ENCODE peak calls at places on chromosomes 1 and 21, in five cellular contexts. V is mammary epithelial cell, P is fibroblast of pulmonary artery, K is WTC11, R is kidney epithelial cell. U is an unnamed sample.

GRCh38 chr21:33063907-33064622 is 5.9 kb upstream of the OLIG1 start:
- DNase-seq in V (no peak), P (no peak), K (peak; percentile 34), R (no peak), U (no peak)

GRCh38 chr1:21541835-21542234 is 32.6 kb downstream of the ALPL start:
- DNase-seq in V (no peak), P (peak; percentile 45), K (no peak), R (no peak), U (no peak)

GRCh38 chr21:43667191-43667904 is 8.0 kb downstream of the RRP1B start:
- DNase-seq in V (peak; percentile 68), P (peak; percentile 61), K (no peak), R (no peak), U (peak; percentile 81)

GRCh38 chr1:5830771-5831599 is 161.2 kb downstream of the NPHP4 start:
- DNase-seq in V (no peak), P (no peak), K (peak; percentile 93), R (no peak), U (no peak)

GRCh38 chr1:29156543-29157268 is 25.0 kb downstream of the SRSF4 start:
- DNase-seq in V (no peak), P (peak; percentile 89), K (no peak), R (no peak), U (no peak)

GRCh38 chr1:90713741-90714509 is 3.2 kb downstream of the BARHL2 start:
- DNase-seq in V (no peak), P (no peak), K (no peak), R (no peak), U (no peak)

GRCh38 chr1:222911866-222912265 is 97.0 kb downstream of the DISP1 start:
- DNase-seq in V (no peak), P (peak; percentile 44), K (no peak), R (no peak), U (no peak)

GRCh38 chr1:88618331-88618730 is 65.7 kb upstream of the PKN2 start:
- DNase-seq in V (no peak), P (no peak), K (no peak), R (no peak), U (no peak)

GRCh38 chr1:242890211-242890741 is 364.8 kb downstream of the CEP170 start:
- DNase-seq in V (peak; percentile 25), P (no peak), K (peak; percentile 85), R (no peak), U (peak; percentile 4)

GRCh38 chr1:56362994-56363770 is 216.2 kb downstream of the PLPP3 start:
- DNase-seq in V (no peak), P (no peak), K (no peak), R (no peak), U (no peak)

GRCh38 chr21:35144978-35145377 is 95.9 kb upstream of the RUNX1 start:
- DNase-seq in V (no peak), P (no peak), K (no peak), R (no peak), U (no peak)

GRCh38 chr1:162293293-162293692 is 83.4 kb downstream of the SPATA46 start:
- DNase-seq in V (no peak), P (no peak), K (no peak), R (no peak), U (no peak)

GRCh38 chr21:45147473-45148315 is 73.3 kb downstream of the ADARB1 start:
- DNase-seq in V (peak; percentile 41), P (no peak), K (no peak), R (no peak), U (peak; percentile 51)

GRCh38 chr1:42484382-42484781 is 21.3 kb downstream of the CCDC30 start:
- DNase-seq in V (peak; percentile 86), P (peak; percentile 77), K (no peak), R (peak; percentile 60), U (peak; percentile 95)

GRCh38 chr1:109776206-109776835 is 12.6 kb upstream of the EPS8L3 start:
- DNase-seq in V (no peak), P (no peak), K (peak; percentile 8), R (no peak), U (no peak)

GRCh38 chr1:245587435-245588105 is 432.8 kb downstream of the KIF26B start:
- DNase-seq in V (no peak), P (peak; percentile 14), K (no peak), R (no peak), U (no peak)

DNA sequence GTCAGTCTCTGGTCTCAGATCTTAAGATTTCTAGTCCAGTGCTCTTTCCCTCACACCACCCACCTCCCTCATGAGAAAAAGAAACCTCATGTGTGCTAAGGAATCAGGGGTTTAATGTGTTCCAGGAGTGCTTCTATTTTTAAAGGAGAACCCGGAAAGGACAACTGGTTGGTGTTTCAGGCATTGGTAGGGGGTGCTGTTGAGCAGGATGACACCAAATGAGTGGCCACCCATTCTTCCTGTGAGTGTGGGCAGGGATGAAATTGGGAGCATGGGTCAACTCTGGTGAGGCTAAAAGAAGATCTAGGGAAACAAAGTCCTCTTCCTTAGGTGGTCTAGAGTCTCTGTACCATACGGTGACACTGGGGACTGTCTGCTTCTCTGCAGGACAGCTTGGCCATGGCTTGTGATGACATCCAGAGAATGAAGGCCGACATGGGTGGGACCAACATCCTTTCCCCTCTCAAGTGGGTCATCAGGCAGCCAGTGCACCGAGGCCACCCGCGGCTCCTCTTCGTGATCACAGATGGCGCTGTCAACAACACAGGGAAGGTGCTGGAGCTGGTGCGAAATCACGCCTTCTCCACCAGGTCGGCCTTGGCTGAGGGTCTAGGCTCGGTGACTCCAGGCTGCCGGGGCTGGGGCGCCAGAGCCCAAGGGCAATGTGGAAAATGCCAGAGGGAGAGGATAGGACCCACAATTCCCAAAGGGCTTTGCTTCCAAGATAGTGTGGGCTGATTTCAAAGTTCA is 39.3 kb downstream of the VWA5B1 start:
- DNase-seq in V (no peak), P (no peak), K (peak; percentile 32), R (no peak), U (no peak)
- TF ChIP-seq CTCF in V (no peak), P (peak; percentile 18), K (no peak), R (no peak), U (no peak)

DNA sequence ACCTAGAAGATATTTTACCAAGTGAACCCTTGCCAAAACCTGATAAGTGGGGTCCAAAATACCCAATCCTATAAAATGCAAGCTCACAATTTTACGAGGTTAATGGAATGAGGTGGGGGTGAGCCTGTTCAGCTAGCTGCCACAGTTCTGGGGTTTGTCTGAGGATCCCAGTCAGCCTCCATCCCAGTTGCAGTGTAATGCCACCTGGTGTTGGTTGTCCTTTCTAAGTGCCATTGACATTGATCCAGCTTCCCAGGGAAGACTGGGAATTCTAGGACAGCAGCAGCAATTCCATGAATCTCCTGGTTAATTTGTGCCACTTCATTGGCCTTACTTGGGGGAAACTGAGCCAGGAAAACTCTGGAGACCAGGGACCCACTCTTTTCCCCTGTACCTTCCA is 298.3 kb downstream of the RWDD3 start:
- DNase-seq in V (no peak), P (no peak), K (peak; percentile 20), R (no peak), U (no peak)
- TF ChIP-seq CTCF in V (no peak), P (no peak), K (no peak), R (no peak), U (peak; percentile 33)

GRCh38 chr21:42164064-42164789 is 54.7 kb upstream of the ABCG1 start:
- DNase-seq in V (peak; percentile 20), P (peak; percentile 47), K (peak; percentile 57), R (no peak), U (peak; percentile 49)
- TF ChIP-seq CTCF in V (peak; percentile 50), P (peak; percentile 47), K (no peak), R (peak; percentile 35), U (peak; percentile 64)

DNA sequence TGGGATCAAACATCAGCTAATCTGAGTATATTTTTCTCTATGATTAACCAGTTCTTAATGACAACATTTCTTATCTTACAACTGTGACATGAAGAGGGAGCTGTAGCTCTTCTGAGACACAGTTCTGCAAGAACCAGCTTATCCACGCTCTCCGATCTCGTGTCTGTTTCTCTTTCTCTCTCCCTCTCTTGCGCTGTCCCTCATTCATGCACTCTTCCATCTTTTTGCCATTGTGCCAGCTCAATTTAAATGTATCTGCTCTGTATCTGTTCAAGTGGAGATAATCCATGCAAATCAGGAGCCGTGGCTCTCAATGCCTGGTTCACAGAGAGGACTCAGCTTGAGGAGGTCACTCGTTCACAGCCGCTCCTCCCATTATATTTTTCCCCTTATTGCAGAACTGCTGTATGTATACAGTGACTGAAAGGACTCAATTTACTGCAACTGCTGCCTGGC is 494.7 kb upstream of the ADGRL2 start:
- DNase-seq in V (peak; percentile 36), P (peak; percentile 73), K (no peak), R (peak; percentile 25), U (peak; percentile 67)
- TF ChIP-seq CTCF in V (no peak), P (peak; percentile 41), K (no peak), R (peak; percentile 41), U (peak; percentile 57)

DNA sequence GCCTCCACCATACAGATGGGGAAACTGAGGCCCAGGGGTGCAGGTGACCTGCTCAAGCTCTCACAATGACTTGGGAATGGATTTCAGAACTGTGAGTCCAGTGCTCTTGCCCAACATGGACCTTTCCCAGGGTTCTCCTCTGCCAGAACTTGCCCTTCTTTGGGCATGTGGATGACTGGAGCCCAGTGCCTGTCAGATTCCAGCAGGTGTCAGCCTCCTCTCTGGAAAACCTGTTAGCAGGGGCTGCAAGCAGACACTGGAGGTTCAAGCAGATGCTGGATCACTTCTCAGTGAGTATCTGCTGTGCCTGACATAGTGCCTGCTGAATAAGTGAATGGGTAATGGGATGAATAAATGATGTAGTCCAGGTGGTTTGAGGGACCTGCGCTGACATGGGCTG is 314.2 kb upstream of the POU3F1 start:
- DNase-seq in V (no peak), P (no peak), K (peak; percentile 35), R (no peak), U (no peak)
- TF ChIP-seq CTCF in V (no peak), P (no peak), K (no peak), R (no peak), U (no peak)

GRCh38 chr1:54864460-54865208 is 22.4 kb downstream of the DHCR24 start:
- DNase-seq in V (no peak), P (no peak), K (no peak), R (no peak), U (no peak)

GRCh38 chr1:54867717-54868057 is 19.3 kb downstream of the DHCR24 start:
- DNase-seq in V (no peak), P (no peak), K (no peak), R (no peak), U (no peak)

GRCh38 chr1:54863267-54863665 is 23.7 kb downstream of the DHCR24 start:
- DNase-seq in V (no peak), P (no peak), K (no peak), R (no peak), U (no peak)

GRCh38 chr1:54866801-54867716 is 19.9 kb downstream of the DHCR24 start:
- DNase-seq in V (no peak), P (no peak), K (no peak), R (no peak), U (no peak)

GRCh38 chr1:54865238-54866073 is 21.5 kb downstream of the DHCR24 start:
- DNase-seq in V (no peak), P (no peak), K (no peak), R (no peak), U (no peak)
- TF ChIP-seq CTCF in V (no peak), P (no peak), K (no peak), R (peak; percentile 11), U (no peak)

GRCh38 chr1:231372501-231372900 is 34.4 kb downstream of the SPRTN start:
- DNase-seq in V (no peak), P (no peak), K (no peak), R (no peak), U (no peak)

GRCh38 chr1:231363624-231364023 is 25.5 kb downstream of the SPRTN start:
- DNase-seq in V (no peak), P (no peak), K (no peak), R (no peak), U (no peak)

GRCh38 chr1:231374394-231374793 is 36.3 kb downstream of the SPRTN start:
- DNase-seq in V (no peak), P (no peak), K (no peak), R (no peak), U (no peak)

GRCh38 chr1:231369282-231369681 is 31.2 kb downstream of the SPRTN start:
- DNase-seq in V (no peak), P (no peak), K (no peak), R (no peak), U (no peak)
- TF ChIP-seq CTCF in V (no peak), P (no peak), K (no peak), R (peak; percentile 3), U (no peak)

U was measured in epithelial cell of esophagus.